ENCODE peak calls at places on chromosomes 11 and 22, in eight cellular contexts. D, N, R, K, P, B, L and U are unnamed samples. For H3K4me1, the result is how much of the 10 kb centered on the place peaks cover.

GRCh38 chr11:2580061-2580421 is 119.8 kb downstream of the KCNQ1OT1 start:
- DNase-seq in K (peak), D (peak), L (no peak), B (no peak), P (peak), N (no peak), R (no peak), U (peak)

GRCh38 chr11:92765965-92766371 is 203.5 kb upstream of the MTNR1B start:
- DNase-seq in K (no peak), R (no peak), L (no peak), D (peak), B (peak), N (peak), P (peak), U (peak)

GRCh38 chr11:132632641-132633124 is 899.6 kb downstream of the OPCML start:
- DNase-seq in K (no peak), D (peak), L (no peak), P (no peak), R (no peak), B (peak), N (peak), U (no peak)

GRCh38 chr11:87432006-87432405 is 394.3 kb downstream of the TMEM135 start:
- DNase-seq in K (no peak), R (no peak), B (no peak), N (peak), P (no peak), D (no peak), L (no peak), U (no peak)

GRCh38 chr11:135069884-135070283 is 657.8 kb upstream of the B3GAT1 start:
- DNase-seq in L (no peak), D (no peak), P (no peak), R (no peak), N (peak), B (no peak), K (no peak), U (no peak)

GRCh38 chr11:18526130-18526520 is 617 bp downstream of the TSG101 start:
- DNase-seq in R (no peak), L (no peak), D (peak), N (no peak), K (no peak), B (peak), P (no peak), U (no peak)

GRCh38 chr11:76660533-76661305 is 9.8 kb downstream of the LRRC32 start:
- DNase-seq in N (no peak), K (peak), P (peak), L (no peak), R (no peak), D (peak), B (no peak), U (peak)

GRCh38 chr11:126732981-126733380 is 267.6 kb downstream of the KIRREL3 start:
- DNase-seq in P (no peak), B (no peak), R (no peak), N (no peak), K (no peak), L (no peak), D (no peak), U (no peak)

GRCh38 chr11:113618360-113618759 is 87.7 kb downstream of the TMPRSS5 start:
- DNase-seq in N (peak), L (no peak), R (no peak), K (no peak), P (no peak), D (no peak), B (peak), U (no peak)

GRCh38 chr11:126311464-126312291 is 7.8 kb downstream of the DCPS start:
- DNase-seq in R (no peak), N (no peak), P (no peak), B (peak), D (no peak), L (no peak), K (peak), U (no peak)

GRCh38 chr11:48037709-48038468 is 57.5 kb downstream of the PTPRJ start:
- DNase-seq in R (no peak), N (peak), K (no peak), D (no peak), L (no peak), B (no peak), P (no peak), U (peak)

GRCh38 chr11:65556470-65557279 is 1.5 kb downstream of the LTBP3 start:
- DNase-seq in P (no peak), D (peak), R (no peak), N (no peak), B (no peak), K (no peak), L (no peak), U (no peak)

GRCh38 chr22:19291218-19291579 is 320 bp downstream of the CLTCL1 start:
- DNase-seq in P (peak), N (no peak), D (peak), L (peak), K (peak), B (peak), R (no peak), U (no peak)

GRCh38 chr11:86580535-86580934 is 91.9 kb downstream of the ME3 start:
- DNase-seq in P (no peak), K (no peak), N (no peak), D (no peak), L (no peak), B (no peak), R (no peak), U (no peak)

GRCh38 chr11:110089617-110090282 is 3.4 kb upstream of the ZC3H12C start:
- DNase-seq in R (no peak), K (no peak), B (no peak), P (no peak), D (no peak), L (no peak), N (no peak), U (no peak)

GRCh38 chr22:17120711-17121234 is 387 bp downstream of the TMEM121B start:
- DNase-seq in D (peak), B (no peak), R (no peak), P (no peak), L (no peak), K (no peak), N (peak), U (no peak)

GRCh38 chr11:61832758-61833157 is 4.7 kb downstream of the FADS2 start:
- DNase-seq in R (no peak), N (no peak), K (peak), B (no peak), D (no peak), L (no peak), P (peak), U (peak)

GRCh38 chr11:61830318-61831105 is 2.4 kb downstream of the FADS2 start:
- DNase-seq in L (peak), K (peak), D (no peak), R (no peak), P (no peak), B (peak), N (peak), U (no peak)

GRCh38 chr11:61833926-61834277 is 5.8 kb downstream of the FADS2 start:
- DNase-seq in D (no peak), K (peak), N (no peak), B (no peak), P (peak), R (no peak), L (no peak), U (no peak)

GRCh38 chr11:61833478-61833877 is 5.4 kb downstream of the FADS2 start:
- DNase-seq in L (no peak), N (no peak), K (peak), D (no peak), P (peak), R (peak), B (no peak), U (peak)

DNA sequence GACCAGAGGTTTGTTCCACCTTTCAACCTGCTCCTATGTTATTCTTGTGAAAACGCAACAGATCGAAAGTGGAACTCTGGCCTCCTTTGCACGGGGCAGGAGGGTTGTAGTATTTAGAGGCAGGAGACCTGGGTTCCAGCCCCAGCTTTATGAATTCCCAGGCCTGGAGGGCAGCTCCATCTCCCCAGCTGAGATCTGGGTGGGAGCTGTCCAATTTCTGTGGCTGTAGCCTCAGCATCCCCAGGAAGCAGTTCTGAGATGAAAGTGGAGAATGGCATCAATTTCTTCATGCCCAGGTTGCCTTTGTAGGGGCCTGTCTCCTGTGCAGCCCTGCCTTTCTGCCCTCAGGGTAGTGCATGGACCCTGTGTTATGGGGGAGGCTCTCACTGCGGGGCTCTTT is 4.1 kb downstream of the FADS2 start:
- DNase-seq in N (no peak), D (no peak), R (no peak), L (no peak), P (no peak), B (no peak), K (no peak), U (no peak)
- H3K4me1 ChIP-seq in N (under half), D (under half), R (under half), L (under half), P (under half), B (under half), K (under half), U (under half)

DNA sequence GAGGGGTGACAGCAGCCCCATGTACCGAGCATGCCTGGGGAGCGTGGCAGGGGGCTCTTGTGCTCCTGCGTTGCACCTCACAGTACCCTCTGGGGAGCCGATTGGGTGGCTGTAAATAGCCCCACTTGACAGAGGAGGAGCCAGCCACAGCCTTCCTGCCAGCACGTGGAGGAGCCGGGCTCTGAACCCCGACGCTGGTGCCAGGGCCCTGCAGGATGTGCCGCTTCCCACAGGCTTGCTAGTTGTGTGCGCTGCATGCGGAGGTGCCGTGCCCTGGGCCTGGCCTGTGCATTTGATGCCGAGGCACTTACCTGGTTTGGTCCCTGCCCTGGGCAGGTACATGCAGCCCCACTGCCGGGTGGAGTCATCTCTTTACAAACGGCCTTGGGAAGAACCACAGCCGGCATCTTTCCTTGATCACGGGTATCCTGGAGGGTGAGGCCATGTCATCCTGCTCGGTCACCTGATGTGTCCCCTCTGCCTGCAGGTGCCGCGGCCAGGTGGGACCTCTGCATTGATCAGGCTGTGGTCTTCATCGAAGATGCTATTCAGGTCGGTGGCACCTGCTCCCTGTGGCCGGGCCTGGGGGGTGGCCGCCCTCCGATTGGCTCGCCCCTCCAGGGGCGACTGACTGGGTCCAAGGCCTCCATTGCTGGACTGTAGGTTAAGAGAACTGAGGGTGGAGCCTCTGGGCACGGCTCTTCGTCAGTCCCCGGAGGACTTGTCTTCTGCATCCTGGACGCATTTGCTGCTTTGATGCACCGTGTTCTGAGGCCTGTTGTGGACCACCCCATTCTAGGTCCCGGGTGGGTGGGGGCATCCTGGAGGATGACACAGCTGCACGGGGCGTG is 5.0 kb downstream of the TPCN2 start:
- DNase-seq in K (peak), R (no peak), B (no peak), P (peak), L (no peak), D (peak), N (no peak), U (no peak)
- H3K4me1 ChIP-seq in K (under half), R (under half), B (under half), P (under half), L (under half), D (under half), N (under half), U (half or more)

DNA sequence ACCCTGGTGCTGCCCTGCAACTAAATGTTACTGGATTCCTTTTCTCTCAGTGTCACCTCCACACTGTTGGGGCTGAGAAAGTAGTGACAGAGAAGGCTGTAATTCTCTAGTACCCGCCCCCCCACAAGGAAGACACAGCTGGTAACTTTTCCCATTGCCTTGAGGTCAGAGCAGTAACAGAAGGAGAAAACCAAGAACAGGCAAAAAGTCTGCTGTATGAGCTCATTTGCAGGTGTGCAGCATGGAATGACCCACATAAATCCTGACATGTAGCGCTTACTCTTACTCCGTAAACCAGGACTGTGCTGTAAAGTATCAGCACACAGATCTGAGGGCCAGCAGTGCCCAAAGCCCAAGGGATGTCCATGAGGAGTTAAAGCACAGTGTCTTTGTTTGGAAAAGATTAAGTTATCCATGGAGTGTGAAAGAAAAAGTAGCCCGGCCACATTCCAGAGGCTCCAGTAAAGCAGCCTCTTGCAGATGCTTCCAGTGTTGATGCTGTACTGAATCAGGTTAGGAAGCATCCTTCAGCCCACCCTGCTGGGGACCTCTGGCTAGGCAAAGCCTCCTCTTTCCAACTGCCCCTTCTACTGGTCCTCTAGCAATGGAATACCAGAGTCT is 120.6 kb downstream of the PLEKHA7 start:
- DNase-seq in R (no peak), N (no peak), B (no peak), K (no peak), D (no peak), P (no peak), L (peak), U (no peak)
- H3K4me1 ChIP-seq in R (under half), N (under half), B (under half), K (under half), D (under half), P (under half), L (under half), U (under half)

GRCh38 chr22:42436402-42436801 is 4.2 kb upstream of the NFAM1 start:
- DNase-seq in K (no peak), P (no peak), L (no peak), B (no peak), D (peak), N (no peak), R (no peak), U (no peak)
- H3K4me1 ChIP-seq in K (under half), P (under half), L (under half), B (under half), D (under half), N (under half), R (under half), U (half or more)

GRCh38 chr22:46896568-46897245 is 134.3 kb downstream of the TBC1D22A start:
- DNase-seq in K (no peak), L (no peak), B (no peak), N (no peak), R (no peak), P (peak), D (no peak), U (no peak)
- H3K4me1 ChIP-seq in K (under half), L (under half), B (under half), N (under half), R (under half), P (under half), D (under half), U (under half)